ENCODE peak calls at places on chromosomes 2 and 18, in four cellular contexts. W is fibroblast of pulmonary artery, S is AG09309, A is heart left ventricle. N is an unnamed sample.

GRCh38 chr18:3211236-3211992 is 8.4 kb downstream of the MYOM1 start:
- DNase-seq in A (no peak), W (peak; percentile 13), S (no peak), N (no peak)

GRCh38 chr2:8514748-8515389 is 167.0 kb upstream of the ID2 start:
- DNase-seq in S (no peak), A (no peak), W (no peak), N (peak; percentile 15)

GRCh38 chr2:237511421-237511820 is 24.4 kb downstream of the MLPH start:
- DNase-seq in S (peak; percentile 50), W (no peak), A (no peak), N (no peak)

GRCh38 chr18:11178951-11179549 is 29.7 kb upstream of the PIEZO2 start:
- DNase-seq in W (peak; percentile 28), S (peak; percentile 62), A (peak; percentile 59), N (no peak)

GRCh38 chr2:32591669-32592463 is 36.0 kb upstream of the TTC27 start:
- DNase-seq in W (peak; percentile 58), S (no peak), A (no peak), N (no peak)

GRCh38 chr2:170905864-170906263 is 23.2 kb upstream of the GORASP2 start:
- DNase-seq in W (no peak), S (no peak), A (no peak), N (no peak)

GRCh38 chr2:149167941-149168340 is 129.4 kb downstream of the LYPD6B start:
- DNase-seq in A (no peak), W (no peak), S (no peak), N (peak; percentile 50)

GRCh38 chr2:239113164-239113563 is 265.3 kb downstream of the TWIST2 start:
- DNase-seq in W (peak; percentile 53), S (no peak), A (no peak), N (no peak)

GRCh38 chr2:170434900-170435640 is 257.1 kb downstream of the MYO3B start:
- DNase-seq in A (no peak), S (no peak), W (no peak), N (no peak)

GRCh38 chr2:127530245-127531132 is 4.2 kb upstream of the IWS1 start:
- DNase-seq in S (no peak), W (no peak), A (no peak), N (no peak)

GRCh38 chr2:192011196-192011595 is 164.3 kb upstream of the CAVIN2 start:
- DNase-seq in S (no peak), A (no peak), W (no peak), N (no peak)

GRCh38 chr2:134718956-134719814 is at the start of gene TMEM163:
- DNase-seq in W (no peak), A (no peak), S (no peak), N (no peak)

GRCh38 chr18:35618703-35619102 is 37.2 kb downstream of the GALNT1 start:
- DNase-seq in S (no peak), A (no peak), W (no peak), N (no peak)

GRCh38 chr2:20722592-20722991 is 55.6 kb downstream of the GDF7 start:
- DNase-seq in S (no peak), W (no peak), A (no peak), N (no peak)
- TF ChIP-seq CTCF in S (no peak), W (no peak), A (no peak), N (no peak)

DNA sequence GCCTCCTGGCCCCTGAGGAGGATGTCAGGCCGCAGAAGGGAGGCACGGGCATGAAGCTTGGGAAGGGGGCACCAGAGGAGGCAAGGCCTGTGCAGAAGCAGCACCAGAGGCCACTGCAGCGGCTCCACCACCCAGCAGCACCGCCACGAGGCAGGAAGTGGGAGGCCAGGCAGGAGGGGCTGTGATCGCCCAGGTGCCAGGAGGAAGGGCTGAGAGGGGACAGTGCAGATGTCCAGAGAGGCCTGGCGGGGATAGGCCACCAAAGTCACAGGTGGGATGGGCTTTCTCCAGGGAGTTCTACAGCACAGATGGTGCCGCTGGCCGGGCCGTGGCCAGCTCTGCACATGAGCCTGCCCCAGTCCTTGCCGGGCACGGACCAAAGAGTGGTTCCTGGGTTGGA is 6.0 kb upstream of the ALPI start:
- DNase-seq in W (no peak), S (no peak), A (no peak), N (no peak)
- TF ChIP-seq CTCF in W (no peak), S (no peak), A (no peak), N (no peak)

DNA sequence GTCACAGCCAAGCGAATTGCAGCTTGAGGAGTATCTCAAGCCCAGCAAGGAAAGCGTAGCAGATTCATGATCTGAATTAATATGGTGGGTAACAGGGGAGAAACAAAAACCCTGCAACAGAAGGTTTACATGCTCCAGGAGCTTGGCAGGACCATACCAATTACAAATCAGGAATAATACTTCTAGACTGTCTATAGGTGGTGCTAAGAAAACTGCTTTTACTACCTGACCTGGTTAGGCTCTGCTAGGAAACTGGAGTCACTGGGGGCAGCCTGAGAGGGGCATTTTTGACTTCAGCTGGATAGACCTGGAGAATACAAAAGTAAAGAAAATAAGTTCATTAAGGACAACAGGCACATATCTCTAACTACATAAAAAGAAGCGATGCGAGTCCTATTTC is 24.6 kb upstream of the SPOPL start:
- DNase-seq in A (no peak), W (no peak), S (no peak), N (no peak)
- TF ChIP-seq CTCF in A (no peak), W (no peak), S (no peak), N (no peak)

GRCh38 chr18:31555971-31556747 is 35.5 kb upstream of the TTR start:
- DNase-seq in A (no peak), W (peak; percentile 86), S (peak; percentile 25), N (no peak)
- TF ChIP-seq CTCF in A (peak; percentile 79), W (peak; percentile 75), S (peak; percentile 70), N (peak; percentile 94)

GRCh38 chr2:12116228-12116750 is 369.9 kb downstream of the LPIN1 start:
- DNase-seq in W (no peak), A (no peak), S (no peak), N (no peak)

GRCh38 chr2:12120281-12121150 is 374.1 kb downstream of the LPIN1 start:
- DNase-seq in S (peak; percentile 34), W (peak; percentile 57), A (no peak), N (no peak)

DNA sequence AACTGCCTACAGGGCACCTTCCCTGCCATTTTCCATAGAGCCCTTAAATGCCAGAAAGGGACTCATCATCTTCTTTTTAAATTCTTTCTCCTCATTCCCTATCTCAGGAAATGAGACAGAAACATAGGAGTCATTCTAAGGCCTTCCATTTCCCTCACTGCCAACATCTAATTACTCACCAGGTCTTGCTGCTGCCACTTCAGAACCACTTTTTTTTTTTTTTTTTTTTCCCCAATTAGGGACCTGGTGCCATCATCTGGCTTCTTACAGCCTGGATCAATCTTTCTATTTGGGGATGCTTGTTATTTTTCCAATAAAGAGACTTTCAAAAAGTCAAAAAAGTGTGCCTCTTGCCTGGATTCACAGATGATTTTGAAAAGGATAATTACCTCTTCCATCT is 373.4 kb downstream of the LPIN1 start:
- DNase-seq in A (no peak), S (peak; percentile 14), W (peak; percentile 35), N (no peak)
- TF ChIP-seq CTCF in A (no peak), S (no peak), W (no peak), N (no peak)

GRCh38 chr2:99622578-99622977 is 132.8 kb upstream of the REV1 start:
- DNase-seq in S (no peak), A (no peak), W (no peak), N (no peak)

GRCh38 chr2:99619211-99619610 is 129.4 kb upstream of the REV1 start:
- DNase-seq in S (no peak), A (no peak), W (no peak), N (no peak)

GRCh38 chr2:99618579-99619097 is 128.8 kb upstream of the REV1 start:
- DNase-seq in S (no peak), W (no peak), A (no peak), N (no peak)

GRCh38 chr2:99623035-99623434 is 133.2 kb upstream of the REV1 start:
- DNase-seq in W (no peak), S (no peak), A (no peak), N (no peak)

GRCh38 chr2:99621106-99621505 is 131.3 kb upstream of the REV1 start:
- DNase-seq in S (no peak), W (no peak), A (no peak), N (no peak)
- TF ChIP-seq CTCF in S (no peak), W (no peak), A (no peak), N (no peak)

GRCh38 chr2:142082363-142082762 is 48.5 kb downstream of the LRP1B start:
- DNase-seq in S (no peak), A (no peak), W (no peak), N (no peak)
- TF ChIP-seq CTCF in S (no peak), A (no peak), W (no peak), N (no peak)

DNA sequence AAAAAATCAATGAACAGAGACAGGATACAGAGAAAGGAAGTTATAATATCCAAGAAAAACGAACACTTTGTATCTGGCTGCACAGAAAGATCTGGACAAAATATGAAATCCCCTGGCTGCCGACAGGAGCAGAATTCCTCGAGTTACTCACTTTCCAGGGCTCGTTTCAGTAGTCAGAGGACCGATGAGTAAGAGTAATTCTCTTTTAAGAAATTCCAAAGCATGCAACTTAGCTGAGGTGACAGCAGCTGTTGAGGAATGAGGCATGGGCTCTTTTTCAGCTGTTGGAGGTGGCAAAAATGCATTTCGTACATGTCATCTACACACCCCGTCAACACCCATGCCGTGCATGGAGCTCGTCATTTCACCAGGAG is 210.7 kb upstream of the SMIM21 start:
- DNase-seq in A (no peak), W (peak; percentile 62), S (no peak), N (no peak)
- TF ChIP-seq CTCF in A (no peak), W (peak; percentile 31), S (peak; percentile 38), N (no peak)

N was measured in CD14-positive monocyte.